ENCODE peak calls at places on chromosomes 5 and 9, in five cellular contexts. K is right lobe of liver, V is ovary, L is uterus, F is sigmoid colon. P is an unnamed sample.

GRCh38 chr9:133428579-133429215 is 6.5 kb downstream of the ADAMTS13 start:
- DNase-seq in K (no peak), V (no peak), L (no peak), F (no peak), P (no peak)

GRCh38 chr5:25056846-25057245 is 412.1 kb upstream of the CDH10 start:
- DNase-seq in K (no peak), V (no peak), L (no peak), F (no peak), P (no peak)

GRCh38 chr9:79660615-79661014 is 88.8 kb downstream of the TLE4 start:
- DNase-seq in K (no peak), V (no peak), L (no peak), F (no peak), P (no peak)

GRCh38 chr9:97660847-97661246 is 27.2 kb downstream of the NCBP1 start:
- DNase-seq in K (no peak), V (no peak), L (no peak), F (no peak), P (no peak)

GRCh38 chr9:121498487-121499176 is 1.0 kb downstream of the GGTA1 start:
- DNase-seq in K (peak; percentile 33), V (peak; percentile 13), L (peak; percentile 30), F (no peak), P (no peak)

GRCh38 chr5:151141535-151141934 is 16.0 kb downstream of the ANXA6 start:
- DNase-seq in K (no peak), V (peak; percentile 43), L (peak; percentile 64), F (peak; percentile 82), P (no peak)

GRCh38 chr5:128630078-128630575 is 92.1 kb upstream of the FBN2 start:
- DNase-seq in K (no peak), V (no peak), L (no peak), F (no peak), P (no peak)

GRCh38 chr5:98468188-98468869 is 305.1 kb upstream of the RGMB start:
- DNase-seq in K (no peak), V (no peak), L (no peak), F (no peak), P (no peak)

GRCh38 chr9:3337515-3337914 is 188.3 kb downstream of the RFX3 start:
- DNase-seq in K (no peak), V (no peak), L (no peak), F (no peak), P (no peak)

GRCh38 chr9:129989362-129989708 is 53.7 kb downstream of the FNBP1 start:
- DNase-seq in K (no peak), V (no peak), L (no peak), F (no peak), P (no peak)
- H3K4me3 ChIP-seq in K (no peak overlapping the region), V (no peak overlapping the region), L (no peak overlapping the region), F (no peak overlapping the region), P (no peak overlapping the region)

GRCh38 chr5:95840969-95841368 is 18.4 kb upstream of the GLRX start:
- DNase-seq in K (no peak), V (no peak), L (no peak), F (no peak), P (no peak)
- H3K4me1 ChIP-seq in K (peaks cover 20% of the 10 kb centered on the region), V (no peaks in the 10 kb centered on the region), L (no peaks in the 10 kb centered on the region), F (no peaks in the 10 kb centered on the region), P (no peaks in the 10 kb centered on the region)

GRCh38 chr5:146451411-146451810 is 4.3 kb downstream of the TCERG1 start:
- DNase-seq in K (no peak), V (no peak), L (no peak), F (no peak), P (no peak)
- H3K4me3 ChIP-seq in K (no peak overlapping the region), V (no peak overlapping the region), L (no peak overlapping the region), F (no peak overlapping the region), P (no peak overlapping the region)

GRCh38 chr9:27432308-27432707 is 91.8 kb upstream of the IFNK start:
- DNase-seq in K (no peak), V (no peak), L (no peak), F (no peak), P (no peak)
- H3K4me1 ChIP-seq in K (peaks cover 5% of the 10 kb centered on the region), V (peaks cover 41% of the 10 kb centered on the region), L (no peaks in the 10 kb centered on the region), F (no peaks in the 10 kb centered on the region), P (peaks cover 6% of the 10 kb centered on the region)

GRCh38 chr9:5510360-5510931 is at the start of gene PDCD1LG2:
- DNase-seq in K (no peak), V (no peak), L (no peak), F (no peak), P (no peak)
- H3K4me3 ChIP-seq in K (peak within 1 kb of the TSS; percentile 7), V (peak within 1 kb of the TSS; percentile 13), L (no peak within 1 kb of the TSS), F (peak within 1 kb of the TSS; percentile 22), P (peak within 1 kb of the TSS; percentile 43)

GRCh38 chr9:18905883-18906649 is 126.9 kb downstream of the SAXO1 start:
- DNase-seq in K (no peak), V (no peak), L (no peak), F (no peak), P (no peak)

GRCh38 chr9:18910435-18910834 is 122.6 kb downstream of the SAXO1 start:
- DNase-seq in K (no peak), V (no peak), L (no peak), F (no peak), P (no peak)

GRCh38 chr9:18909140-18910018 is 123.6 kb downstream of the SAXO1 start:
- DNase-seq in K (no peak), V (no peak), L (no peak), F (no peak), P (no peak)

GRCh38 chr9:18906656-18907395 is 126.2 kb downstream of the SAXO1 start:
- DNase-seq in K (no peak), V (no peak), L (no peak), F (no peak), P (no peak)

GRCh38 chr9:18907927-18908625 is 124.9 kb downstream of the SAXO1 start:
- DNase-seq in K (no peak), V (no peak), L (no peak), F (no peak), P (no peak)
- H3K4me1 ChIP-seq in K (no peaks in the 10 kb centered on the region), V (no peaks in the 10 kb centered on the region), L (no peaks in the 10 kb centered on the region), F (no peaks in the 10 kb centered on the region), P (no peaks in the 10 kb centered on the region)

P was measured in aorta.